ENCODE peak calls at places on chromosome 21, in eight cellular contexts. One of them, this sample, is unnamed.

GRCh38 chr21:45800339-45801080 is 157.0 kb downstream of the PCBP3 start:
- DNase-seq in ovary: no peak
- DNase-seq in DMS153: no peak
- DNase-seq in epithelial cell of esophagus: no peak
- DNase-seq in NCI-H1105: no peak
- DNase-seq in AG08395: no peak
- DNase-seq in progenitor cell of endocrine pancreas: no peak
- DNase-seq in ascending aorta: no peak
- DNase-seq in this sample: no peak

GRCh38 chr21:32423320-32423719 is 10.8 kb downstream of the EVA1C start:
- DNase-seq in ovary: no peak
- DNase-seq in DMS153: no peak
- DNase-seq in epithelial cell of esophagus: peak; percentile 77
- DNase-seq in NCI-H1105: no peak
- DNase-seq in AG08395: peak; percentile 88
- DNase-seq in progenitor cell of endocrine pancreas: no peak
- DNase-seq in ascending aorta: no peak
- DNase-seq in this sample: no peak

GRCh38 chr21:42562816-42563215 is 49.2 kb downstream of the SLC37A1 start:
- DNase-seq in ovary: no peak
- DNase-seq in DMS153: no peak
- DNase-seq in epithelial cell of esophagus: no peak
- DNase-seq in NCI-H1105: no peak
- DNase-seq in AG08395: no peak
- DNase-seq in progenitor cell of endocrine pancreas: no peak
- DNase-seq in ascending aorta: no peak
- DNase-seq in this sample: no peak

GRCh38 chr21:35014302-35015044 is 34.6 kb downstream of the RUNX1 start:
- DNase-seq in ovary: no peak
- DNase-seq in DMS153: no peak
- DNase-seq in epithelial cell of esophagus: peak; percentile 84
- DNase-seq in NCI-H1105: no peak
- DNase-seq in AG08395: no peak
- DNase-seq in progenitor cell of endocrine pancreas: no peak
- DNase-seq in ascending aorta: no peak
- DNase-seq in this sample: no peak

GRCh38 chr21:45335761-45336534 is 48.3 kb upstream of the POFUT2 start:
- DNase-seq in ovary: peak; percentile 30
- DNase-seq in DMS153: no peak
- DNase-seq in epithelial cell of esophagus: no peak
- DNase-seq in NCI-H1105: no peak
- DNase-seq in AG08395: no peak
- DNase-seq in progenitor cell of endocrine pancreas: no peak
- DNase-seq in ascending aorta: no peak
- DNase-seq in this sample: no peak

GRCh38 chr21:38460171-38460742 is 38.0 kb downstream of the ERG start:
- DNase-seq in ovary: no peak
- DNase-seq in DMS153: no peak
- DNase-seq in epithelial cell of esophagus: peak; percentile 94
- DNase-seq in NCI-H1105: no peak
- DNase-seq in AG08395: peak; percentile 59
- DNase-seq in progenitor cell of endocrine pancreas: no peak
- DNase-seq in ascending aorta: no peak
- DNase-seq in this sample: no peak

GRCh38 chr21:36754241-36754881 is 55.4 kb downstream of the SIM2 start:
- DNase-seq in ovary: no peak
- DNase-seq in DMS153: no peak
- DNase-seq in epithelial cell of esophagus: no peak
- DNase-seq in NCI-H1105: no peak
- DNase-seq in AG08395: no peak
- DNase-seq in progenitor cell of endocrine pancreas: no peak
- DNase-seq in ascending aorta: no peak
- DNase-seq in this sample: no peak

GRCh38 chr21:33901421-33902288 is 13.9 kb downstream of the ATP5PO start:
- DNase-seq in ovary: no peak
- DNase-seq in DMS153: no peak
- DNase-seq in epithelial cell of esophagus: peak; percentile 60
- DNase-seq in NCI-H1105: peak; percentile 37
- DNase-seq in AG08395: peak; percentile 55
- DNase-seq in progenitor cell of endocrine pancreas: no peak
- DNase-seq in ascending aorta: no peak
- DNase-seq in this sample: no peak

GRCh38 chr21:44370771-44371410 is 17.5 kb downstream of the TRPM2 start:
- DNase-seq in ovary: peak; percentile 38
- DNase-seq in DMS153: no peak
- DNase-seq in epithelial cell of esophagus: no peak
- DNase-seq in NCI-H1105: no peak
- DNase-seq in AG08395: no peak
- DNase-seq in progenitor cell of endocrine pancreas: no peak
- DNase-seq in ascending aorta: no peak
- DNase-seq in this sample: no peak

GRCh38 chr21:28473530-28474225 is 519.0 kb downstream of the LTN1 start:
- DNase-seq in ovary: no peak
- DNase-seq in DMS153: no peak
- DNase-seq in epithelial cell of esophagus: no peak
- DNase-seq in NCI-H1105: no peak
- DNase-seq in AG08395: no peak
- DNase-seq in progenitor cell of endocrine pancreas: no peak
- DNase-seq in ascending aorta: no peak
- DNase-seq in this sample: no peak

GRCh38 chr21:43880111-43880985 is 15.3 kb downstream of the AGPAT3 start:
- DNase-seq in ovary: peak; percentile 31
- DNase-seq in DMS153: no peak
- DNase-seq in epithelial cell of esophagus: peak; percentile 45
- DNase-seq in NCI-H1105: no peak
- DNase-seq in AG08395: peak; percentile 72
- DNase-seq in progenitor cell of endocrine pancreas: no peak
- DNase-seq in ascending aorta: no peak
- DNase-seq in this sample: no peak

GRCh38 chr21:22965455-22966125 is 1967.4 kb downstream of the NCAM2 start:
- DNase-seq in ovary: no peak
- DNase-seq in DMS153: no peak
- DNase-seq in epithelial cell of esophagus: no peak
- DNase-seq in NCI-H1105: no peak
- DNase-seq in AG08395: no peak
- DNase-seq in progenitor cell of endocrine pancreas: no peak
- DNase-seq in ascending aorta: no peak
- DNase-seq in this sample: no peak

GRCh38 chr21:14591882-14592281 is 45.8 kb upstream of the SAMSN1 start:
- DNase-seq in ovary: no peak
- DNase-seq in DMS153: no peak
- DNase-seq in epithelial cell of esophagus: no peak
- DNase-seq in NCI-H1105: no peak
- DNase-seq in AG08395: no peak
- DNase-seq in progenitor cell of endocrine pancreas: no peak
- DNase-seq in ascending aorta: no peak
- DNase-seq in this sample: no peak

GRCh38 chr21:17139696-17140095 is 373.1 kb upstream of the CXADR start:
- DNase-seq in ovary: no peak
- DNase-seq in DMS153: no peak
- DNase-seq in epithelial cell of esophagus: peak; percentile 8
- DNase-seq in NCI-H1105: no peak
- DNase-seq in AG08395: no peak
- DNase-seq in progenitor cell of endocrine pancreas: no peak
- DNase-seq in ascending aorta: no peak
- DNase-seq in this sample: no peak

GRCh38 chr21:28900481-28900880 is 92.2 kb downstream of the LTN1 start:
- DNase-seq in ovary: no peak
- DNase-seq in DMS153: no peak
- DNase-seq in epithelial cell of esophagus: no peak
- DNase-seq in NCI-H1105: no peak
- DNase-seq in AG08395: no peak
- DNase-seq in progenitor cell of endocrine pancreas: no peak
- DNase-seq in ascending aorta: no peak
- DNase-seq in this sample: no peak

GRCh38 chr21:31866077-31866511 is 6.7 kb upstream of the HUNK start:
- DNase-seq in ovary: peak; percentile 91
- DNase-seq in DMS153: peak; percentile 85
- DNase-seq in epithelial cell of esophagus: peak; percentile 59
- DNase-seq in NCI-H1105: peak; percentile 96
- DNase-seq in AG08395: peak; percentile 77
- DNase-seq in progenitor cell of endocrine pancreas: peak; percentile 81
- DNase-seq in ascending aorta: no peak
- DNase-seq in this sample: peak; percentile 49

GRCh38 chr21:41634858-41635257 is 126.9 kb upstream of the TMPRSS2 start:
- DNase-seq in ovary: no peak
- DNase-seq in DMS153: no peak
- DNase-seq in epithelial cell of esophagus: peak; percentile 93
- DNase-seq in NCI-H1105: no peak
- DNase-seq in AG08395: peak; percentile 75
- DNase-seq in progenitor cell of endocrine pancreas: no peak
- DNase-seq in ascending aorta: no peak
- DNase-seq in this sample: no peak

GRCh38 chr21:44920694-44921604 is at the start of gene ITGB2:
- DNase-seq in ovary: no peak
- DNase-seq in DMS153: no peak
- DNase-seq in epithelial cell of esophagus: no peak
- DNase-seq in NCI-H1105: no peak
- DNase-seq in AG08395: no peak
- DNase-seq in progenitor cell of endocrine pancreas: no peak
- DNase-seq in ascending aorta: no peak
- DNase-seq in this sample: no peak

GRCh38 chr21:23009360-23009759 is 2011.2 kb downstream of the NCAM2 start:
- DNase-seq in ovary: no peak
- DNase-seq in DMS153: no peak
- DNase-seq in epithelial cell of esophagus: no peak
- DNase-seq in NCI-H1105: no peak
- DNase-seq in AG08395: no peak
- DNase-seq in progenitor cell of endocrine pancreas: no peak
- DNase-seq in ascending aorta: no peak
- DNase-seq in this sample: no peak

GRCh38 chr21:33684923-33685560 is 42.7 kb downstream of the ITSN1 start:
- DNase-seq in ovary: no peak
- DNase-seq in DMS153: no peak
- DNase-seq in epithelial cell of esophagus: peak; percentile 32
- DNase-seq in NCI-H1105: no peak
- DNase-seq in AG08395: no peak
- DNase-seq in progenitor cell of endocrine pancreas: no peak
- DNase-seq in ascending aorta: no peak
- DNase-seq in this sample: no peak

GRCh38 chr21:27570306-27570868 is 603.5 kb upstream of the ADAMTS5 start:
- DNase-seq in ovary: peak; percentile 59
- DNase-seq in DMS153: no peak
- DNase-seq in epithelial cell of esophagus: peak; percentile 93
- DNase-seq in NCI-H1105: no peak
- DNase-seq in AG08395: peak; percentile 71
- DNase-seq in progenitor cell of endocrine pancreas: no peak
- DNase-seq in ascending aorta: no peak
- DNase-seq in this sample: no peak

GRCh38 chr21:43274946-43275310 is 106.1 kb downstream of the CRYAA start:
- DNase-seq in ovary: peak; percentile 23
- DNase-seq in DMS153: no peak
- DNase-seq in epithelial cell of esophagus: no peak
- DNase-seq in NCI-H1105: no peak
- DNase-seq in AG08395: no peak
- DNase-seq in progenitor cell of endocrine pancreas: no peak
- DNase-seq in ascending aorta: no peak
- DNase-seq in this sample: no peak

GRCh38 chr21:34021726-34022125 is 51.7 kb upstream of the MRPS6 start:
- DNase-seq in ovary: no peak
- DNase-seq in DMS153: no peak
- DNase-seq in epithelial cell of esophagus: peak; percentile 8
- DNase-seq in NCI-H1105: no peak
- DNase-seq in AG08395: no peak
- DNase-seq in progenitor cell of endocrine pancreas: no peak
- DNase-seq in ascending aorta: no peak
- DNase-seq in this sample: no peak

GRCh38 chr21:36630485-36631206 is 68.3 kb upstream of the SIM2 start:
- DNase-seq in ovary: no peak
- DNase-seq in DMS153: peak; percentile 9
- DNase-seq in epithelial cell of esophagus: peak; percentile 61
- DNase-seq in NCI-H1105: peak; percentile 58
- DNase-seq in AG08395: peak; percentile 68
- DNase-seq in progenitor cell of endocrine pancreas: peak; percentile 57
- DNase-seq in ascending aorta: no peak
- DNase-seq in this sample: peak; percentile 20

GRCh38 chr21:46131721-46132651 is 23.4 kb downstream of the FTCD start:
- DNase-seq in ovary: no peak
- DNase-seq in DMS153: no peak
- DNase-seq in epithelial cell of esophagus: no peak
- DNase-seq in NCI-H1105: no peak
- DNase-seq in AG08395: no peak
- DNase-seq in progenitor cell of endocrine pancreas: no peak
- DNase-seq in ascending aorta: no peak
- DNase-seq in this sample: no peak

GRCh38 chr21:37181059-37181458 is 86.1 kb downstream of the VPS26C start:
- DNase-seq in ovary: no peak
- DNase-seq in DMS153: no peak
- DNase-seq in epithelial cell of esophagus: peak; percentile 4
- DNase-seq in NCI-H1105: no peak
- DNase-seq in AG08395: no peak
- DNase-seq in progenitor cell of endocrine pancreas: no peak
- DNase-seq in ascending aorta: no peak
- DNase-seq in this sample: no peak

GRCh38 chr21:37276377-37276776 is 9.2 kb upstream of the VPS26C start:
- DNase-seq in ovary: no peak
- DNase-seq in DMS153: no peak
- DNase-seq in epithelial cell of esophagus: no peak
- DNase-seq in NCI-H1105: no peak
- DNase-seq in AG08395: no peak
- DNase-seq in progenitor cell of endocrine pancreas: no peak
- DNase-seq in ascending aorta: no peak
- DNase-seq in this sample: no peak

GRCh38 chr21:35619184-35619583 is 441.1 kb downstream of the SETD4 start:
- DNase-seq in ovary: no peak
- DNase-seq in DMS153: no peak
- DNase-seq in epithelial cell of esophagus: peak; percentile 95
- DNase-seq in NCI-H1105: no peak
- DNase-seq in AG08395: peak; percentile 55
- DNase-seq in progenitor cell of endocrine pancreas: no peak
- DNase-seq in ascending aorta: no peak
- DNase-seq in this sample: no peak

GRCh38 chr21:25897383-25897782 is 162.6 kb downstream of the GABPA start:
- DNase-seq in ovary: no peak
- DNase-seq in DMS153: no peak
- DNase-seq in epithelial cell of esophagus: no peak
- DNase-seq in NCI-H1105: no peak
- DNase-seq in AG08395: no peak
- DNase-seq in progenitor cell of endocrine pancreas: no peak
- DNase-seq in ascending aorta: no peak
- DNase-seq in this sample: no peak

GRCh38 chr21:27085387-27085786 is 118.5 kb upstream of the ADAMTS5 start:
- DNase-seq in ovary: no peak
- DNase-seq in DMS153: no peak
- DNase-seq in epithelial cell of esophagus: no peak
- DNase-seq in NCI-H1105: no peak
- DNase-seq in AG08395: no peak
- DNase-seq in progenitor cell of endocrine pancreas: no peak
- DNase-seq in ascending aorta: no peak
- DNase-seq in this sample: no peak

GRCh38 chr21:44904141-44904923 is 16.4 kb downstream of the ITGB2 start:
- DNase-seq in ovary: no peak
- DNase-seq in DMS153: no peak
- DNase-seq in epithelial cell of esophagus: no peak
- DNase-seq in NCI-H1105: no peak
- DNase-seq in AG08395: no peak
- DNase-seq in progenitor cell of endocrine pancreas: no peak
- DNase-seq in ascending aorta: no peak
- DNase-seq in this sample: no peak

GRCh38 chr21:29504751-29505321 is 206.1 kb downstream of the BACH1 start:
- DNase-seq in ovary: no peak
- DNase-seq in DMS153: no peak
- DNase-seq in epithelial cell of esophagus: peak; percentile 56
- DNase-seq in NCI-H1105: no peak
- DNase-seq in AG08395: peak; percentile 38
- DNase-seq in progenitor cell of endocrine pancreas: no peak
- DNase-seq in ascending aorta: no peak
- DNase-seq in this sample: no peak

GRCh38 chr21:31514598-31514997 is 144.9 kb upstream of the SOD1 start:
- DNase-seq in ovary: no peak
- DNase-seq in DMS153: no peak
- DNase-seq in epithelial cell of esophagus: no peak
- DNase-seq in NCI-H1105: no peak
- DNase-seq in AG08395: no peak
- DNase-seq in progenitor cell of endocrine pancreas: no peak
- DNase-seq in ascending aorta: no peak
- DNase-seq in this sample: no peak

GRCh38 chr21:29237110-29238051 is 61.3 kb upstream of the BACH1 start:
- DNase-seq in ovary: no peak
- DNase-seq in DMS153: no peak
- DNase-seq in epithelial cell of esophagus: peak; percentile 65
- DNase-seq in NCI-H1105: no peak
- DNase-seq in AG08395: peak; percentile 41
- DNase-seq in progenitor cell of endocrine pancreas: no peak
- DNase-seq in ascending aorta: no peak
- DNase-seq in this sample: no peak